ENCODE peak calls at places on chromosome 5, in four cellular contexts. P, X, W and E are unnamed samples.

GRCh38 chr5:5473224-5473623 is 50.7 kb downstream of the ICE1 start:
- DNase-seq in P (no peak), W (no peak), X (no peak), E (no peak)

GRCh38 chr5:144284931-144285330 is 114.3 kb downstream of the KCTD16 start:
- DNase-seq in P (no peak), X (no peak), W (no peak), E (no peak)

GRCh38 chr5:149416977-149417713 is 38.1 kb upstream of the IL17B start:
- DNase-seq in W (no peak), X (no peak), P (no peak), E (no peak)

GRCh38 chr5:157033071-157033583 is 25.8 kb downstream of the HAVCR1 start:
- DNase-seq in X (no peak), W (no peak), P (no peak), E (no peak)

GRCh38 chr5:60701317-60701988 is 1.5 kb upstream of the DEPDC1B start:
- DNase-seq in P (no peak), W (no peak), X (no peak), E (no peak)

GRCh38 chr5:167671176-167671575 is 620.3 kb upstream of the WWC1 start:
- DNase-seq in W (no peak), X (no peak), P (no peak), E (no peak)

GRCh38 chr5:1293997-1294838 is 650 bp downstream of the TERT start:
- DNase-seq in X (no peak), W (no peak), P (peak), E (no peak)

GRCh38 chr5:178115136-178115834 is 2.0 kb downstream of the N4BP3 start:
- DNase-seq in X (no peak), W (no peak), P (peak), E (no peak)

GRCh38 chr5:137453476-137454080 is 45.5 kb downstream of the SPOCK1 start:
- DNase-seq in P (no peak), X (no peak), W (no peak), E (no peak)

GRCh38 chr5:88502179-88503064 is 233.8 kb upstream of the TMEM161B start:
- DNase-seq in P (peak), W (no peak), X (no peak), E (no peak)